ENCODE peak calls at places on chromosomes 6 and 20, in seven cellular contexts. One of them, this sample, is unnamed.

GRCh38 chr20:57374343-57374930 is 16.8 kb upstream of the RBM38 start:
- DNase-seq in neuronal stem cell: no peak
- DNase-seq in activated T-cell treated with anti-CD3 and anti-CD28 coated beads for 1 hour: no peak
- DNase-seq in posterior cingulate gyrus: no peak
- DNase-seq in NCI-H524 treated with DMSO at 0.1 percent for 48 hours: no peak
- DNase-seq in left colon: no peak
- DNase-seq in GM04504: no peak
- DNase-seq in this sample: no peak

GRCh38 chr6:157822221-157823000 is 635 bp upstream of the SNX9 start:
- DNase-seq in posterior cingulate gyrus: peak; percentile 30
- DNase-seq in left colon: peak; percentile 45
- DNase-seq in activated T-cell treated with anti-CD3 and anti-CD28 coated beads for 1 hour: peak; percentile 29
- DNase-seq in GM04504: no peak
- DNase-seq in neuronal stem cell: no peak
- DNase-seq in NCI-H524 treated with DMSO at 0.1 percent for 48 hours: no peak
- DNase-seq in this sample: no peak

GRCh38 chr6:10418862-10419748 is 4.2 kb upstream of the TFAP2A start:
- DNase-seq in neuronal stem cell: no peak
- DNase-seq in GM04504: no peak
- DNase-seq in activated T-cell treated with anti-CD3 and anti-CD28 coated beads for 1 hour: no peak
- DNase-seq in left colon: no peak
- DNase-seq in NCI-H524 treated with DMSO at 0.1 percent for 48 hours: no peak
- DNase-seq in posterior cingulate gyrus: no peak
- DNase-seq in this sample: peak; percentile 82

GRCh38 chr20:23325107-23325506 is 25.5 kb upstream of the NXT1 start:
- DNase-seq in activated T-cell treated with anti-CD3 and anti-CD28 coated beads for 1 hour: no peak
- DNase-seq in NCI-H524 treated with DMSO at 0.1 percent for 48 hours: no peak
- DNase-seq in neuronal stem cell: no peak
- DNase-seq in posterior cingulate gyrus: no peak
- DNase-seq in GM04504: no peak
- DNase-seq in left colon: no peak
- DNase-seq in this sample: no peak

GRCh38 chr20:57595041-57596030 is 24.9 kb downstream of the ZBP1 start:
- DNase-seq in activated T-cell treated with anti-CD3 and anti-CD28 coated beads for 1 hour: no peak
- DNase-seq in GM04504: no peak
- DNase-seq in neuronal stem cell: no peak
- DNase-seq in left colon: no peak
- DNase-seq in posterior cingulate gyrus: no peak
- DNase-seq in NCI-H524 treated with DMSO at 0.1 percent for 48 hours: no peak
- DNase-seq in this sample: no peak

GRCh38 chr6:82056567-82056966 is 191.0 kb downstream of the IBTK start:
- DNase-seq in posterior cingulate gyrus: no peak
- DNase-seq in neuronal stem cell: no peak
- DNase-seq in NCI-H524 treated with DMSO at 0.1 percent for 48 hours: no peak
- DNase-seq in GM04504: no peak
- DNase-seq in left colon: no peak
- DNase-seq in activated T-cell treated with anti-CD3 and anti-CD28 coated beads for 1 hour: no peak
- DNase-seq in this sample: no peak

GRCh38 chr20:44516491-44516890 is 5.4 kb downstream of the SERINC3 start:
- DNase-seq in NCI-H524 treated with DMSO at 0.1 percent for 48 hours: no peak
- DNase-seq in GM04504: no peak
- DNase-seq in activated T-cell treated with anti-CD3 and anti-CD28 coated beads for 1 hour: no peak
- DNase-seq in left colon: no peak
- DNase-seq in neuronal stem cell: no peak
- DNase-seq in posterior cingulate gyrus: no peak
- DNase-seq in this sample: no peak

GRCh38 chr20:43028470-43028869 is 161.2 kb downstream of the PTPRT start:
- DNase-seq in left colon: no peak
- DNase-seq in NCI-H524 treated with DMSO at 0.1 percent for 48 hours: no peak
- DNase-seq in neuronal stem cell: no peak
- DNase-seq in activated T-cell treated with anti-CD3 and anti-CD28 coated beads for 1 hour: no peak
- DNase-seq in posterior cingulate gyrus: no peak
- DNase-seq in GM04504: no peak
- DNase-seq in this sample: no peak

GRCh38 chr20:45012682-45013302 is 46.5 kb downstream of the STK4 start:
- DNase-seq in GM04504: no peak
- DNase-seq in left colon: no peak
- DNase-seq in neuronal stem cell: no peak
- DNase-seq in activated T-cell treated with anti-CD3 and anti-CD28 coated beads for 1 hour: no peak
- DNase-seq in posterior cingulate gyrus: no peak
- DNase-seq in NCI-H524 treated with DMSO at 0.1 percent for 48 hours: no peak
- DNase-seq in this sample: no peak

GRCh38 chr6:70834520-70834919 is 122.3 kb downstream of the B3GAT2 start:
- DNase-seq in GM04504: no peak
- DNase-seq in activated T-cell treated with anti-CD3 and anti-CD28 coated beads for 1 hour: no peak
- DNase-seq in posterior cingulate gyrus: no peak
- DNase-seq in NCI-H524 treated with DMSO at 0.1 percent for 48 hours: no peak
- DNase-seq in left colon: no peak
- DNase-seq in neuronal stem cell: no peak
- DNase-seq in this sample: peak; percentile 26

GRCh38 chr6:119076173-119076965 is 2.1 kb downstream of the FAM184A start:
- DNase-seq in neuronal stem cell: no peak
- DNase-seq in activated T-cell treated with anti-CD3 and anti-CD28 coated beads for 1 hour: no peak
- DNase-seq in GM04504: no peak
- DNase-seq in left colon: no peak
- DNase-seq in posterior cingulate gyrus: no peak
- DNase-seq in NCI-H524 treated with DMSO at 0.1 percent for 48 hours: peak; percentile 26
- DNase-seq in this sample: no peak

GRCh38 chr20:20719411-20719810 is 7.0 kb upstream of the RALGAPA2 start:
- DNase-seq in posterior cingulate gyrus: no peak
- DNase-seq in activated T-cell treated with anti-CD3 and anti-CD28 coated beads for 1 hour: no peak
- DNase-seq in NCI-H524 treated with DMSO at 0.1 percent for 48 hours: no peak
- DNase-seq in neuronal stem cell: no peak
- DNase-seq in GM04504: no peak
- DNase-seq in left colon: no peak
- DNase-seq in this sample: peak; percentile 47

GRCh38 chr6:116447052-116447451 is 14.1 kb upstream of the CALHM6 start:
- DNase-seq in NCI-H524 treated with DMSO at 0.1 percent for 48 hours: no peak
- DNase-seq in left colon: no peak
- DNase-seq in neuronal stem cell: no peak
- DNase-seq in GM04504: no peak
- DNase-seq in posterior cingulate gyrus: no peak
- DNase-seq in activated T-cell treated with anti-CD3 and anti-CD28 coated beads for 1 hour: no peak
- DNase-seq in this sample: no peak

GRCh38 chr6:147190556-147190955 is 13.7 kb upstream of the STXBP5 start:
- DNase-seq in activated T-cell treated with anti-CD3 and anti-CD28 coated beads for 1 hour: no peak
- DNase-seq in neuronal stem cell: no peak
- DNase-seq in NCI-H524 treated with DMSO at 0.1 percent for 48 hours: no peak
- DNase-seq in left colon: no peak
- DNase-seq in posterior cingulate gyrus: no peak
- DNase-seq in GM04504: no peak
- DNase-seq in this sample: no peak

GRCh38 chr6:30260036-30260504 is 46.9 kb upstream of the TRIM26 start:
- DNase-seq in activated T-cell treated with anti-CD3 and anti-CD28 coated beads for 1 hour: no peak
- DNase-seq in posterior cingulate gyrus: peak; percentile 11
- DNase-seq in GM04504: no peak
- DNase-seq in left colon: no peak
- DNase-seq in neuronal stem cell: peak; percentile 2
- DNase-seq in NCI-H524 treated with DMSO at 0.1 percent for 48 hours: no peak
- DNase-seq in this sample: no peak

GRCh38 chr6:10000461-10000992 is 414.3 kb downstream of the TFAP2A start:
- DNase-seq in neuronal stem cell: no peak
- DNase-seq in activated T-cell treated with anti-CD3 and anti-CD28 coated beads for 1 hour: no peak
- DNase-seq in left colon: no peak
- DNase-seq in GM04504: no peak
- DNase-seq in NCI-H524 treated with DMSO at 0.1 percent for 48 hours: no peak
- DNase-seq in posterior cingulate gyrus: no peak
- DNase-seq in this sample: peak; percentile 80

GRCh38 chr6:40956871-40957270 is 82.2 kb downstream of the UNC5CL start:
- DNase-seq in left colon: no peak
- DNase-seq in activated T-cell treated with anti-CD3 and anti-CD28 coated beads for 1 hour: no peak
- DNase-seq in neuronal stem cell: no peak
- DNase-seq in GM04504: no peak
- DNase-seq in NCI-H524 treated with DMSO at 0.1 percent for 48 hours: no peak
- DNase-seq in posterior cingulate gyrus: no peak
- DNase-seq in this sample: peak; percentile 58

GRCh38 chr6:123333000-123333756 is 303.6 kb downstream of the TRDN start:
- DNase-seq in GM04504: no peak
- DNase-seq in neuronal stem cell: no peak
- DNase-seq in NCI-H524 treated with DMSO at 0.1 percent for 48 hours: no peak
- DNase-seq in left colon: no peak
- DNase-seq in activated T-cell treated with anti-CD3 and anti-CD28 coated beads for 1 hour: no peak
- DNase-seq in posterior cingulate gyrus: no peak
- DNase-seq in this sample: no peak

GRCh38 chr6:25749837-25750236 is 4.7 kb upstream of the SLC17A4 start:
- DNase-seq in left colon: no peak
- DNase-seq in posterior cingulate gyrus: no peak
- DNase-seq in neuronal stem cell: no peak
- DNase-seq in activated T-cell treated with anti-CD3 and anti-CD28 coated beads for 1 hour: no peak
- DNase-seq in NCI-H524 treated with DMSO at 0.1 percent for 48 hours: no peak
- DNase-seq in GM04504: no peak
- DNase-seq in this sample: no peak

GRCh38 chr6:137738931-137739504 is 128.0 kb upstream of the TNFAIP3 start:
- DNase-seq in posterior cingulate gyrus: no peak
- DNase-seq in activated T-cell treated with anti-CD3 and anti-CD28 coated beads for 1 hour: no peak
- DNase-seq in NCI-H524 treated with DMSO at 0.1 percent for 48 hours: no peak
- DNase-seq in GM04504: no peak
- DNase-seq in left colon: no peak
- DNase-seq in neuronal stem cell: no peak
- DNase-seq in this sample: no peak

GRCh38 chr6:35492664-35493284 is 4.1 kb downstream of the TEAD3 start:
- DNase-seq in NCI-H524 treated with DMSO at 0.1 percent for 48 hours: no peak
- DNase-seq in posterior cingulate gyrus: no peak
- DNase-seq in left colon: no peak
- DNase-seq in GM04504: no peak
- DNase-seq in neuronal stem cell: no peak
- DNase-seq in activated T-cell treated with anti-CD3 and anti-CD28 coated beads for 1 hour: no peak
- DNase-seq in this sample: no peak

GRCh38 chr6:44250067-44250717 is 3.3 kb downstream of the HSP90AB1 start:
- DNase-seq in neuronal stem cell: no peak
- DNase-seq in left colon: no peak
- DNase-seq in GM04504: no peak
- DNase-seq in NCI-H524 treated with DMSO at 0.1 percent for 48 hours: no peak
- DNase-seq in posterior cingulate gyrus: no peak
- DNase-seq in activated T-cell treated with anti-CD3 and anti-CD28 coated beads for 1 hour: no peak
- DNase-seq in this sample: no peak

This sample was measured in bronchial epithelial cell.